ENCODE peak calls at places on chromosomes 11 and 22, in nine cellular contexts. L is mesenchymal stem cell; B is adrenal gland; O is gastrocnemius medialis; Z is GM23248; I is kidney; E is CD8-positive, alpha-beta memory T cell; D is CD8-positive, alpha-beta T cell; R is neural progenitor cell. P is an unnamed sample. For H3K4me1, the result is how much of the 10 kb centered on the place peaks cover.

GRCh38 chr22:50473088-50473487 is 1.7 kb downstream of the SBF1 start:
- DNase-seq in B (no peak), L (no peak), D (peak), Z (peak), R (peak), E (peak), I (peak), O (no peak), P (no peak)

GRCh38 chr22:18146389-18146753 is 3.6 kb upstream of the USP18 start:
- DNase-seq in B (no peak), D (no peak), I (no peak), L (no peak), R (no peak), Z (no peak), E (no peak), O (no peak), P (no peak)

GRCh38 chr22:38239101-38239761 is 33.6 kb downstream of the TMEM184B start:
- DNase-seq in B (peak), Z (peak), E (no peak), O (peak), L (peak), I (no peak), R (no peak), D (no peak), P (no peak)

GRCh38 chr11:37963440-37963839 is 1365.4 kb upstream of the RAG2 start:
- DNase-seq in Z (no peak), B (no peak), O (no peak), D (no peak), E (no peak), R (peak), L (no peak), I (no peak), P (no peak)

GRCh38 chr11:36088234-36088975 is 144.5 kb downstream of the LDLRAD3 start:
- DNase-seq in E (no peak), O (no peak), L (peak), B (no peak), R (no peak), Z (peak), D (no peak), I (no peak), P (no peak)

GRCh38 chr11:28108909-28109308 is 721 bp downstream of the METTL15 start:
- DNase-seq in D (no peak), I (no peak), Z (peak), E (no peak), O (no peak), R (no peak), L (peak), B (no peak), P (no peak)

GRCh38 chr22:18973264-18974031 is 37.4 kb upstream of the PRODH start:
- DNase-seq in Z (no peak), B (no peak), E (no peak), R (peak), O (no peak), L (no peak), I (peak), D (no peak), P (no peak)

GRCh38 chr11:50075856-50076255 is 43.2 kb downstream of the OR4C45 start:
- DNase-seq in D (no peak), Z (no peak), B (no peak), R (no peak), I (no peak), L (no peak), O (no peak), E (no peak), P (no peak)

GRCh38 chr11:12007769-12008737 is at the start of gene DKK3:
- DNase-seq in R (peak), I (no peak), D (peak), B (no peak), Z (peak), E (no peak), L (peak), O (no peak), P (no peak)

GRCh38 chr11:13382751-13383150 is 80.3 kb downstream of the BTBD10 start:
- DNase-seq in L (no peak), R (no peak), E (no peak), I (no peak), B (no peak), Z (no peak), O (no peak), D (no peak), P (no peak)

GRCh38 chr11:71977743-71978418 is 20.8 kb upstream of the IL18BP start:
- DNase-seq in D (peak), Z (peak), R (peak), L (peak), O (peak), I (no peak), B (peak), E (peak), P (no peak)

GRCh38 chr11:19698493-19699292 is 13.9 kb upstream of the NAV2 start:
- DNase-seq in B (no peak), R (no peak), D (no peak), I (no peak), E (no peak), Z (peak), L (no peak), O (peak), P (peak)

GRCh38 chr11:122100222-122101080 is 15.6 kb downstream of the BLID start:
- DNase-seq in B (peak), I (peak), L (peak), D (no peak), E (no peak), O (peak), Z (peak), R (peak), P (peak)

GRCh38 chr11:64449381-64450167 is 90.6 kb downstream of the RPS6KA4 start:
- DNase-seq in R (peak), I (no peak), D (peak), E (peak), Z (peak), O (peak), L (peak), B (peak), P (no peak)
- H3K4me1 ChIP-seq in R (under half), I (under half), D (under half), E (under half), Z (under half), O (under half), L (under half), B (under half), P (under half)

GRCh38 chr11:64317961-64318693 is at the start of gene PRDX5:
- DNase-seq in I (peak), O (peak), D (peak), Z (peak), R (peak), B (peak), L (peak), E (peak), P (peak)

GRCh38 chr11:64321026-64321425 is 3.1 kb downstream of the PRDX5 start:
- DNase-seq in D (no peak), E (no peak), R (no peak), Z (no peak), B (no peak), L (no peak), I (no peak), O (no peak), P (no peak)

GRCh38 chr11:64320556-64320955 is 2.6 kb downstream of the PRDX5 start:
- DNase-seq in E (no peak), D (no peak), O (no peak), R (no peak), L (no peak), Z (no peak), I (no peak), B (no peak), P (no peak)

GRCh38 chr11:64318694-64319420 is 936 bp downstream of the PRDX5 start:
- DNase-seq in I (no peak), D (no peak), E (no peak), L (no peak), Z (no peak), B (peak), R (no peak), O (no peak), P (no peak)

DNA sequence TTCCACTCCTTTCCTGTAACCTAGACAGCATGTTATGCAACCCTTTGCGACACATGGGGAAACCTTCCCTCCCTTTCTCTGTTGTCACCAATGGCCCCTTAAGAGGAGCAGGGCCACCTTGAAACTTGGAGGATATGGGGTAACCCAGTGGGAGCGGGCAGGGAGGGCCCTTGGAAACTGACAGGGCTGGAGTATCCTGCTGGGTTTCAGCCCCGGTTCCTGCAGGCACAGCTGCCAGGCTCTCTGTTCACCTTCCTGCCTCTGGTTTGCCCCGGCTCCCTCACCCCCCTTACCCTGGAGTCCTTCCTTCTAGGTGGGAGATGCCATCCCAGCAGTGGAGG is 1.5 kb downstream of the PRDX5 start:
- DNase-seq in I (no peak), R (no peak), Z (peak), E (no peak), B (peak), O (no peak), L (peak), D (no peak), P (no peak)
- H3K27ac ChIP-seq in I (peak), R (no peak), Z (no peak), E (peak), B (no peak), O (peak), L (no peak), D (peak), P (peak)

GRCh38 chr11:102478660-102479245 is 26.2 kb upstream of the TMEM123 start:
- DNase-seq in Z (no peak), L (no peak), I (no peak), O (no peak), D (no peak), E (no peak), B (no peak), R (no peak), P (no peak)
- H3K4me1 ChIP-seq in Z (under half), L (under half), I (under half), O (under half), D (under half), E (under half), B (under half), R (under half), P (under half)

GRCh38 chr11:73227571-73228211 is 9.6 kb downstream of the P2RY2 start:
- DNase-seq in I (peak), R (no peak), B (peak), D (no peak), L (no peak), Z (no peak), E (no peak), O (peak), P (no peak)

GRCh38 chr11:73225001-73225686 is 7.1 kb downstream of the P2RY2 start:
- DNase-seq in I (peak), B (no peak), D (no peak), L (no peak), O (peak), R (peak), E (no peak), Z (no peak), P (no peak)

GRCh38 chr11:73226297-73227006 is 8.4 kb downstream of the P2RY2 start:
- DNase-seq in E (no peak), I (peak), R (peak), B (peak), D (no peak), O (peak), Z (no peak), L (no peak), P (no peak)

GRCh38 chr11:73223998-73224730 is 6.1 kb downstream of the P2RY2 start:
- DNase-seq in D (no peak), Z (no peak), B (no peak), I (peak), O (peak), E (no peak), R (no peak), L (no peak), P (no peak)

DNA sequence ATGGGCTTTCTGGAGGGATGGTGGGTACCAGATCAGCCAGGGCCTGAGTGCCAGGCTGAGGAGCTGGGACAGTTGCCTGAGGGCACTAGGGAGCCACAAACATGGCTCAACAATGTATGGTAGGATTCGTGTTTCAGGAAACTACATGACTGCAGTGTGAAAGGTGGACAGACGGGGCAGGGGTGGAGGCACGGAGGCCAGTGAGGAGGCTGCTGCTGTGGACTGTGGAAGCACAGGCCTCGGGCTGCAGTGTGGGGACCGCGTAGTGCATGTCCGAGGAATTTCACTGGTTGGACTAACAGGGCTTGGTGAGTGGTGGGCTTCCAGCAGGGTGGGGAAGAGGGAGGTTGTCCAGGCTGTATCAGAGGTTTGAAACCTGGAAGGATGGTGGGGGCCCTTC is 7.8 kb downstream of the P2RY2 start:
- DNase-seq in B (no peak), Z (no peak), R (peak), O (peak), L (no peak), D (no peak), I (peak), E (no peak), P (no peak)
- H3K27ac ChIP-seq in B (no peak), Z (no peak), R (no peak), O (no peak), L (no peak), D (no peak), I (no peak), E (no peak), P (no peak)

P was measured in right atrium auricular region.